ENCODE peak calls at places on chromosomes 1 and 21, in six cellular contexts. F is IMR-90, N is SK-N-SH, Z is GM23248, X is H1, J is A549. O is an unnamed sample.

GRCh38 chr1:225842074-225842473 is 32.1 kb downstream of the EPHX1 start:
- DNase-seq in F (no peak), N (no peak), Z (no peak), X (no peak), J (no peak), O (no peak)

GRCh38 chr21:27761623-27762022 is 794.7 kb upstream of the ADAMTS5 start:
- DNase-seq in F (no peak), N (no peak), Z (no peak), X (no peak), J (no peak), O (no peak)

GRCh38 chr1:14889937-14890440 is 263.6 kb upstream of the TMEM51 start:
- DNase-seq in F (no peak), N (no peak), Z (no peak), X (no peak), J (no peak), O (no peak)

GRCh38 chr21:33231526-33231925 is 1.8 kb downstream of the IFNAR2 start:
- DNase-seq in F (no peak), N (no peak), Z (no peak), X (no peak), J (no peak), O (no peak)

GRCh38 chr1:36224537-36225297 is 474 bp downstream of the THRAP3 start:
- DNase-seq in F (peak; percentile 83), N (peak; percentile 84), Z (peak; percentile 95), X (peak; percentile 23), J (peak; percentile 85), O (no peak)

GRCh38 chr1:27643626-27644368 is 8.8 kb upstream of the FGR start:
- DNase-seq in F (peak; percentile 54), N (peak; percentile 67), Z (peak; percentile 82), X (no peak), J (peak; percentile 62), O (peak; percentile 74)

GRCh38 chr21:42091899-42092508 is 20.9 kb downstream of the UMODL1 start:
- DNase-seq in F (no peak), N (no peak), Z (no peak), X (no peak), J (no peak), O (no peak)

GRCh38 chr1:31572323-31573104 is 3.8 kb upstream of the TINAGL1 start:
- DNase-seq in F (peak; percentile 50), N (no peak), Z (peak; percentile 72), X (no peak), J (no peak), O (no peak)

GRCh38 chr1:32761253-32761877 is 55.8 kb downstream of the YARS1 start:
- DNase-seq in F (peak; percentile 81), N (peak; percentile 67), Z (peak; percentile 84), X (no peak), J (peak; percentile 74), O (no peak)

GRCh38 chr1:59947047-59947938 is 20.7 kb upstream of the CYP2J2 start:
- DNase-seq in F (peak; percentile 63), N (peak; percentile 60), Z (peak; percentile 82), X (no peak), J (peak; percentile 52), O (peak; percentile 47)

GRCh38 chr1:204283711-204284651 is 70.2 kb upstream of the GOLT1A start:
- DNase-seq in F (no peak), N (peak; percentile 52), Z (no peak), X (no peak), J (no peak), O (no peak)

GRCh38 chr21:45461369-45461750 is 56.4 kb downstream of the COL18A1 start:
- DNase-seq in F (no peak), N (no peak), Z (no peak), X (no peak), J (no peak), O (no peak)

GRCh38 chr1:171434717-171435346 is 50.5 kb upstream of the PRRC2C start:
- DNase-seq in F (peak; percentile 84), N (no peak), Z (peak; percentile 90), X (no peak), J (peak; percentile 62), O (peak; percentile 6)

GRCh38 chr1:117060441-117061317 is 553 bp downstream of the TTF2 start:
- DNase-seq in F (peak; percentile 34), N (peak; percentile 61), Z (peak; percentile 62), X (no peak), J (peak; percentile 52), O (peak; percentile 41)

GRCh38 chr1:238438296-238439275 is 547.9 kb upstream of the ZP4 start:
- DNase-seq in F (no peak), N (no peak), Z (no peak), X (no peak), J (no peak), O (no peak)

GRCh38 chr1:45322486-45323040 is 4.1 kb upstream of the HPDL start:
- DNase-seq in F (no peak), N (no peak), Z (peak; percentile 5), X (no peak), J (no peak), O (no peak)

GRCh38 chr1:150187560-150187931 is 37.8 kb downstream of the PLEKHO1 start:
- DNase-seq in F (no peak), N (peak; percentile 19), Z (no peak), X (no peak), J (no peak), O (no peak)

GRCh38 chr1:177783052-177783451 is 186.8 kb downstream of the SEC16B start:
- DNase-seq in F (no peak), N (no peak), Z (no peak), X (no peak), J (no peak), O (no peak)

GRCh38 chr21:16644690-16645089 is 868.2 kb upstream of the CXADR start:
- DNase-seq in F (peak; percentile 20), N (no peak), Z (peak; percentile 72), X (no peak), J (no peak), O (no peak)

GRCh38 chr1:179794146-179794545 is 51.1 kb downstream of the FAM163A start:
- DNase-seq in F (no peak), N (no peak), Z (no peak), X (no peak), J (no peak), O (no peak)

GRCh38 chr1:20558180-20558579 is 5.8 kb downstream of the FAM43B start:
- DNase-seq in F (no peak), N (no peak), Z (peak; percentile 53), X (no peak), J (no peak), O (no peak)

GRCh38 chr1:12456979-12457378 is 161.0 kb downstream of the DHRS3 start:
- DNase-seq in F (peak; percentile 63), N (no peak), Z (peak; percentile 75), X (no peak), J (no peak), O (no peak)

GRCh38 chr1:24762133-24762676 is 17.0 kb downstream of the CLIC4 start:
- DNase-seq in F (peak; percentile 75), N (no peak), Z (peak; percentile 78), X (no peak), J (no peak), O (no peak)

GRCh38 chr1:115373305-115373704 is 35.3 kb upstream of the NGF start:
- DNase-seq in F (peak; percentile 95), N (no peak), Z (peak; percentile 96), X (no peak), J (peak; percentile 7), O (no peak)

GRCh38 chr1:25492323-25492722 is 51.1 kb upstream of the LDLRAP1 start:
- DNase-seq in F (no peak), N (no peak), Z (no peak), X (no peak), J (no peak), O (no peak)

GRCh38 chr1:223417444-223417843 is 24.2 kb downstream of the CCDC185 start:
- DNase-seq in F (no peak), N (no peak), Z (no peak), X (no peak), J (no peak), O (no peak)

GRCh38 chr1:223682502-223682901 is 17.0 kb upstream of the CAPN8 start:
- DNase-seq in F (no peak), N (no peak), Z (peak; percentile 17), X (no peak), J (no peak), O (no peak)

GRCh38 chr1:186829679-186830587 is 1.2 kb downstream of the PLA2G4A start:
- DNase-seq in F (no peak), N (no peak), Z (no peak), X (no peak), J (no peak), O (no peak)
- H3K4me3 ChIP-seq in F (no peak overlapping the region), N (no peak overlapping the region), Z (peak overlapping the region; percentile 98), X (no peak overlapping the region), J (peak overlapping the region; percentile 83), O (no peak overlapping the region)

GRCh38 chr1:19011832-19012231 is 55.4 kb upstream of the IFFO2 start:
- DNase-seq in F (no peak), N (no peak), Z (no peak), X (no peak), J (no peak), O (no peak)
- H3K4me2 ChIP-seq in F (peak overlapping the region; percentile 16), N (peak overlapping the region; percentile 43), Z (peak overlapping the region; percentile 38), X (no peak overlapping the region), J (peak overlapping the region; percentile 69), O (no peak overlapping the region)

GRCh38 chr1:119662034-119662437 is 14.0 kb upstream of the ZNF697 start:
- DNase-seq in F (no peak), N (no peak), Z (no peak), X (no peak), J (no peak), O (no peak)

GRCh38 chr1:119659628-119660027 is 11.6 kb upstream of the ZNF697 start:
- DNase-seq in F (peak; percentile 36), N (no peak), Z (no peak), X (no peak), J (no peak), O (no peak)

GRCh38 chr1:119656410-119656955 is 8.4 kb upstream of the ZNF697 start:
- DNase-seq in F (no peak), N (no peak), Z (no peak), X (no peak), J (no peak), O (no peak)

GRCh38 chr1:119664057-119664456 is 16.0 kb upstream of the ZNF697 start:
- DNase-seq in F (no peak), N (no peak), Z (no peak), X (no peak), J (no peak), O (no peak)

GRCh38 chr1:119660253-119661078 is 12.4 kb upstream of the ZNF697 start:
- DNase-seq in F (no peak), N (no peak), Z (no peak), X (no peak), J (no peak), O (no peak)
- H3K4me3 ChIP-seq in F (no peak overlapping the region), N (no peak overlapping the region), Z (no peak overlapping the region), X (no peak overlapping the region), J (no peak overlapping the region), O (no peak overlapping the region)

GRCh38 chr1:10942542-10942912 is 69.9 kb upstream of the TARDBP start:
- DNase-seq in F (no peak), N (no peak), Z (no peak), X (no peak), J (no peak), O (no peak)

GRCh38 chr1:10939654-10940450 is 72.6 kb upstream of the TARDBP start:
- DNase-seq in F (peak; percentile 5), N (peak; percentile 49), Z (no peak), X (no peak), J (no peak), O (peak; percentile 93)

GRCh38 chr1:10941891-10942541 is 70.4 kb upstream of the TARDBP start:
- DNase-seq in F (no peak), N (peak; percentile 92), Z (peak; percentile 60), X (no peak), J (no peak), O (peak; percentile 76)

GRCh38 chr1:10940451-10940804 is 72.0 kb upstream of the TARDBP start:
- DNase-seq in F (no peak), N (no peak), Z (no peak), X (no peak), J (no peak), O (no peak)

GRCh38 chr1:10940838-10941237 is 71.6 kb upstream of the TARDBP start:
- DNase-seq in F (no peak), N (no peak), Z (no peak), X (no peak), J (no peak), O (no peak)
- H3K4me2 ChIP-seq in F (no peak overlapping the region), N (no peak overlapping the region), Z (no peak overlapping the region), X (no peak overlapping the region), J (no peak overlapping the region), O (no peak overlapping the region)

O was measured in DND-41.